ENCODE peak calls at places on chromosomes 4 and X, in four cellular contexts. One of them, this sample, is unnamed.

GRCh38 chrX:44971674-44972073 is 98.7 kb downstream of the KDM6A start:
- DNase-seq in hippocampal formation: no peak
- DNase-seq in GM04504: no peak
- DNase-seq in psoas muscle: no peak
- DNase-seq in this sample: no peak

GRCh38 chr4:84915396-84915780 is 51.1 kb downstream of the WDFY3 start:
- DNase-seq in hippocampal formation: no peak
- DNase-seq in psoas muscle: no peak
- DNase-seq in GM04504: no peak
- DNase-seq in this sample: no peak

GRCh38 chrX:13662537-13662841 is 9.5 kb downstream of the TCEANC start:
- DNase-seq in psoas muscle: no peak
- DNase-seq in hippocampal formation: no peak
- DNase-seq in GM04504: peak
- DNase-seq in this sample: no peak

GRCh38 chr4:53920116-53920515 is 144.3 kb downstream of the CHIC2 start:
- DNase-seq in psoas muscle: no peak
- DNase-seq in hippocampal formation: no peak
- DNase-seq in GM04504: no peak
- DNase-seq in this sample: no peak

GRCh38 chrX:149131780-149132179 is 373.3 kb downstream of the IDS start:
- DNase-seq in GM04504: no peak
- DNase-seq in psoas muscle: no peak
- DNase-seq in hippocampal formation: no peak
- DNase-seq in this sample: no peak

GRCh38 chrX:8738588-8739189 is 6.8 kb upstream of the ANOS1 start:
- DNase-seq in psoas muscle: peak
- DNase-seq in GM04504: no peak
- DNase-seq in hippocampal formation: peak
- DNase-seq in this sample: peak

GRCh38 chr4:113467581-113467980 is 294.0 kb downstream of the CAMK2D start:
- DNase-seq in GM04504: peak
- DNase-seq in hippocampal formation: no peak
- DNase-seq in psoas muscle: no peak
- DNase-seq in this sample: no peak

GRCh38 chr4:56739104-56739777 is 58.1 kb upstream of the HOPX start:
- DNase-seq in psoas muscle: no peak
- DNase-seq in GM04504: no peak
- DNase-seq in hippocampal formation: no peak
- DNase-seq in this sample: no peak

GRCh38 chr4:8741513-8742226 is 130.0 kb downstream of the HMX1 start:
- DNase-seq in GM04504: no peak
- DNase-seq in hippocampal formation: no peak
- DNase-seq in psoas muscle: no peak
- DNase-seq in this sample: no peak

GRCh38 chr4:100489316-100489715 is 28.5 kb downstream of the EMCN start:
- DNase-seq in hippocampal formation: no peak
- DNase-seq in GM04504: no peak
- DNase-seq in psoas muscle: no peak
- DNase-seq in this sample: no peak

GRCh38 chr4:145618210-145618911 is 824 bp upstream of the MMAA start:
- DNase-seq in hippocampal formation: no peak
- DNase-seq in psoas muscle: peak
- DNase-seq in GM04504: no peak
- DNase-seq in this sample: peak

GRCh38 chr4:125719987-125720386 is 405.2 kb downstream of the FAT4 start:
- DNase-seq in psoas muscle: no peak
- DNase-seq in GM04504: no peak
- DNase-seq in hippocampal formation: no peak
- DNase-seq in this sample: peak

GRCh38 chr4:2340272-2341061 is 78.0 kb downstream of the ZFYVE28 start:
- DNase-seq in GM04504: no peak
- DNase-seq in hippocampal formation: no peak
- DNase-seq in psoas muscle: no peak
- DNase-seq in this sample: no peak

GRCh38 chrX:70172226-70172625 is 5.1 kb upstream of the DGAT2L6 start:
- DNase-seq in hippocampal formation: no peak
- DNase-seq in psoas muscle: no peak
- DNase-seq in GM04504: no peak
- DNase-seq in this sample: peak

GRCh38 chr4:21248336-21248735 is 548.1 kb downstream of the PACRGL start:
- DNase-seq in psoas muscle: no peak
- DNase-seq in GM04504: no peak
- DNase-seq in hippocampal formation: no peak
- DNase-seq in this sample: no peak

This sample was measured in MG63.